ENCODE peak calls at places on chromosomes 2 and 18, in four cellular contexts. V, F, M and H are unnamed samples.

GRCh38 chr2:238484522-238485452 is 58.1 kb downstream of the ASB1 start:
- DNase-seq in M (no peak), V (no peak), F (no peak), H (no peak)

GRCh38 chr18:27595121-27595848 is 410.2 kb upstream of the CHST9 start:
- DNase-seq in F (no peak), V (no peak), M (no peak), H (no peak)

GRCh38 chr18:9401166-9401565 is 66.6 kb downstream of the TWSG1 start:
- DNase-seq in V (no peak), M (no peak), F (no peak), H (no peak)

GRCh38 chr2:100381240-100381639 is 36.2 kb downstream of the CHST10 start:
- DNase-seq in M (peak; percentile 65), V (no peak), F (peak; percentile 70), H (peak; percentile 82)

GRCh38 chr2:24360050-24360962 is at the start of gene ITSN2:
- DNase-seq in M (peak; percentile 90), F (peak; percentile 84), V (peak; percentile 98), H (peak; percentile 88)

GRCh38 chr2:16135196-16135912 is 195.0 kb downstream of the MYCN start:
- DNase-seq in V (no peak), M (no peak), F (no peak), H (no peak)

GRCh38 chr2:575030-575727 is 102.0 kb downstream of the TMEM18 start:
- DNase-seq in F (no peak), V (no peak), M (no peak), H (peak; percentile 20)

GRCh38 chr2:191869178-191869577 is 22.3 kb upstream of the CAVIN2 start:
- DNase-seq in M (peak; percentile 27), F (peak; percentile 6), V (no peak), H (no peak)

GRCh38 chr18:80241919-80242777 is 5.2 kb downstream of the PARD6G start:
- DNase-seq in V (no peak), M (no peak), F (no peak), H (no peak)

GRCh38 chr18:49786019-49786720 is 27.2 kb downstream of the ACAA2 start:
- DNase-seq in M (no peak), V (no peak), F (no peak), H (no peak)
- H3K4me1 ChIP-seq in M (peaks cover 15% of the 10 kb centered on the region), V (no peaks in the 10 kb centered on the region), F (peaks cover 1% of the 10 kb centered on the region), H (no peaks in the 10 kb centered on the region)

DNA sequence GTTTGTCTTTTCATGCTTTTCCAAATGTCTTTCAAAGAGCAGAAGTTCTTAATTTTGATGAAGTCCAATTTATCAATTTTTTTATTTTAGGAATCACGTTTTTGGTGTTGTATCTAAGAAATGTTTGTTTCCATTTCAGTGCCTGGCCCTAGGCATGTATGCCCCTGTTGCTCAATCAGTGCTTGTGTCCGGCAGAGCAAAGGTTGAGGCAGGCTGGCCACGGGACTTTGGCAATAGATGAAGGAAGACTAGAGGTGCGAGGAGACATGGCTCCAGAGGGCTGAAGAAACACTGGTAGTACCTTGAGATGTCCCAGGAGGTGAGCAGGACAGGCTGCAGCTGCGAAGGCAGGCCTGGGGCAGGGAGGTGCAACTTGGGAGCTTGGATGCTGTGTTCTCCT is 10.1 kb upstream of the B3GNT7 start:
- DNase-seq in F (no peak), V (peak; percentile 38), M (no peak), H (peak; percentile 68)
- H3K27ac ChIP-seq in F (no peak overlapping the region), V (no peak overlapping the region), M (no peak overlapping the region), H (no peak overlapping the region)

DNA sequence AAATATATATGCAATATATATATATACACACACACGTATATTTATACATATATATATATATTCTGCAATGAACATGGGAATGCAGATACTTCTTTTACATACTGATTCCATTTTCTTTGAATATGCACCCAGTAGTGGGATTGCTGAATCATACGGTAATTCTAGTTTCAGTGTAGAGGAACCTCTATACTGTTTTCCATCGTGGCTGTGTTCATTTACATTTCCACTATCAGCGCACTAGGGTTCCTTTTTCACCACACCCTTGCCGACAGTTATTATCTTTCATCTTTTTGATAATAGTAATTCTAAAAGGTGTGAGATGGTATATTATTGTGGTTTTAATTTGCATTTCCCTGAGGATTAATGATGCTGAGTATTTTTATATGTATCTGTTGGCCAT is 52.3 kb upstream of the SLC39A10 start:
- DNase-seq in M (no peak), F (no peak), V (no peak), H (no peak)
- H3K4me1 ChIP-seq in M (peaks cover 12% of the 10 kb centered on the region), F (no peaks in the 10 kb centered on the region), V (peaks cover 5% of the 10 kb centered on the region), H (no peaks in the 10 kb centered on the region)

GRCh38 chr2:165952085-165952484 is 1.5 kb downstream of the TTC21B start:
- DNase-seq in F (no peak), V (no peak), M (no peak), H (no peak)
- H3K27ac ChIP-seq in F (no peak overlapping the region), V (no peak overlapping the region), M (no peak overlapping the region), H (no peak overlapping the region)

GRCh38 chr18:360676-361075 is 92.8 kb upstream of the THOC1 start:
- DNase-seq in M (no peak), V (no peak), F (no peak), H (no peak)

GRCh38 chr18:361100-361732 is 93.4 kb upstream of the THOC1 start:
- DNase-seq in V (no peak), F (no peak), M (peak; percentile 19), H (no peak)

GRCh38 chr18:362914-363295 is 95.1 kb upstream of the THOC1 start:
- DNase-seq in F (no peak), M (peak; percentile 55), V (no peak), H (no peak)

GRCh38 chr18:363327-364115 is 95.7 kb upstream of the THOC1 start:
- DNase-seq in F (no peak), V (no peak), M (peak; percentile 67), H (no peak)

GRCh38 chr18:361941-362913 is 94.4 kb upstream of the THOC1 start:
- DNase-seq in V (no peak), F (no peak), M (peak; percentile 98), H (no peak)
- H3K4me1 ChIP-seq in V (peaks cover 9% of the 10 kb centered on the region), F (no peaks in the 10 kb centered on the region), M (peaks cover 47% of the 10 kb centered on the region), H (no peaks in the 10 kb centered on the region)